ENCODE peak calls at places on chromosomes 13 and 19, in ten cellular contexts. J, N, U, W, H, D, M, Q, B and A are unnamed samples.
A peak's percentile ranks its signal among the peaks of the same experiment; 100 is the strongest.

GRCh38 chr13:44052843-44053607 is 173.3 kb downstream of the LACC1 start:
- DNase-seq in J (no peak), N (peak; percentile 39), U (peak; percentile 76), W (no peak), H (peak; percentile 39), D (peak; percentile 49), M (no peak), Q (peak; percentile 79), B (no peak), A (no peak)

GRCh38 chr13:84121456-84121855 is 239.2 kb upstream of the SLITRK1 start:
- DNase-seq in J (no peak), N (no peak), U (no peak), W (no peak), H (no peak), D (no peak), M (no peak), Q (peak; percentile 6), B (no peak), A (no peak)

GRCh38 chr19:38513762-38514167 is 80.3 kb downstream of the RYR1 start:
- DNase-seq in J (no peak), N (no peak), U (no peak), W (no peak), H (no peak), D (no peak), M (no peak), Q (no peak), B (no peak), A (no peak)

GRCh38 chr19:3046621-3047306 is 15.5 kb downstream of the TLE5 start:
- DNase-seq in J (peak; percentile 44), N (peak; percentile 75), U (peak; percentile 91), W (no peak), H (peak; percentile 87), D (peak; percentile 89), M (no peak), Q (no peak), B (no peak), A (no peak)

GRCh38 chr13:38821753-38822551 is 135.1 kb downstream of the FREM2 start:
- DNase-seq in J (no peak), N (no peak), U (no peak), W (no peak), H (no peak), D (no peak), M (no peak), Q (no peak), B (no peak), A (no peak)

GRCh38 chr13:20197361-20197834 is 4.7 kb upstream of the GJB2 start:
- DNase-seq in J (no peak), N (no peak), U (no peak), W (no peak), H (no peak), D (no peak), M (no peak), Q (no peak), B (peak; percentile 26), A (no peak)

GRCh38 chr19:12244370-12244769 is 50.3 kb downstream of the ZNF44 start:
- DNase-seq in J (no peak), N (no peak), U (no peak), W (no peak), H (no peak), D (no peak), M (no peak), Q (no peak), B (no peak), A (no peak)

GRCh38 chr13:40812724-40813445 is 23.5 kb downstream of the SLC25A15 start:
- DNase-seq in J (no peak), N (no peak), U (no peak), W (no peak), H (no peak), D (no peak), M (no peak), Q (peak; percentile 27), B (no peak), A (no peak)

GRCh38 chr13:75908137-75908536 is 272.0 kb downstream of the LMO7 start:
- DNase-seq in J (peak; percentile 12), N (peak; percentile 14), U (no peak), W (peak; percentile 21), H (no peak), D (peak; percentile 44), M (no peak), Q (no peak), B (no peak), A (no peak)

GRCh38 chr19:19418548-19419260 is 13.2 kb downstream of the GATAD2A start:
- DNase-seq in J (no peak), N (no peak), U (no peak), W (no peak), H (no peak), D (no peak), M (no peak), Q (no peak), B (no peak), A (no peak)

GRCh38 chr13:49369876-49370275 is 74.0 kb downstream of the CAB39L start:
- DNase-seq in J (no peak), N (no peak), U (no peak), W (no peak), H (no peak), D (no peak), M (no peak), Q (no peak), B (no peak), A (no peak)

DNA sequence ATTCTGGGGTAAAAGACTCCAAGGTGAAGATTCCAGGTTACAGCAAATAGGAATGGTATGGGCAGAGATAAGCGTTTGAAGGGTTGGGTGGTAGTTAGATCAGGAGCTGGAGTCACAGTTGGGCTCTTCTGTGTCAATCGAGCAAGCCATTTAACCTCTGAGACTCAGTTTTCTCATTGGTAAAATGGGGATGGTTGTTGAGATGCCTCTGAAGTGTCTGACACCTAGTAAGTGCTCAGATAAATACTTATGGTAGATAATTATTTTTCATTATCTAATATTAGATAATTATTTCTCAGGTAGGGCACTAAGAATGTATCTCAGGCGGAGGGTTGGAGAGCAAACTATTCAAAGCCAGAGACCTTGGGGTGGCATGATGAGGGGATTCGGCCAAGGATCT is 7.8 kb downstream of the LTBP4 start:
- DNase-seq in J (no peak), N (no peak), U (no peak), W (no peak), H (no peak), D (peak; percentile 6), M (no peak), Q (no peak), B (no peak), A (no peak)
- H3K4me3 ChIP-seq in J (no peak overlapping the region), N (no peak overlapping the region), U (peak overlapping the region; percentile 75), W (peak overlapping the region; percentile 52), H (no peak overlapping the region), D (no peak overlapping the region), M (peak overlapping the region; percentile 76), Q (no peak overlapping the region), B (peak overlapping the region; percentile 61), A (peak overlapping the region; percentile 29)

GRCh38 chr19:35847911-35848310 is 4.4 kb downstream of the NPHS1 start:
- DNase-seq in J (no peak), N (no peak), U (no peak), W (no peak), H (no peak), D (no peak), M (no peak), Q (no peak), B (no peak), A (no peak)
- H3K27me3 ChIP-seq in J (peaks cover 97% of the 10 kb centered on the region), N (peaks cover 26% of the 10 kb centered on the region), U (peaks cover 78% of the 10 kb centered on the region), W (peaks cover 20% of the 10 kb centered on the region), H (no peaks in the 10 kb centered on the region), D (no peaks in the 10 kb centered on the region), M (peaks cover 3% of the 10 kb centered on the region), Q (peaks cover 42% of the 10 kb centered on the region), B (peaks cover 32% of the 10 kb centered on the region), A (peaks cover 44% of the 10 kb centered on the region)

GRCh38 chr19:10815007-10815531 is 20.9 kb downstream of the TMED1 start:
- DNase-seq in J (no peak), N (no peak), U (no peak), W (no peak), H (no peak), D (no peak), M (no peak), Q (no peak), B (no peak), A (no peak)

GRCh38 chr19:10817291-10818038 is 18.5 kb downstream of the TMED1 start:
- DNase-seq in J (peak; percentile 49), N (peak; percentile 86), U (peak; percentile 46), W (peak; percentile 45), H (peak; percentile 80), D (peak; percentile 81), M (no peak), Q (peak; percentile 91), B (no peak), A (no peak)

GRCh38 chr19:10818306-10819123 is 17.5 kb downstream of the TMED1 start:
- DNase-seq in J (no peak), N (no peak), U (peak; percentile 35), W (no peak), H (no peak), D (peak; percentile 34), M (no peak), Q (no peak), B (no peak), A (no peak)

GRCh38 chr19:10815969-10816635 is 19.9 kb downstream of the TMED1 start:
- DNase-seq in J (no peak), N (no peak), U (peak; percentile 43), W (no peak), H (no peak), D (no peak), M (no peak), Q (no peak), B (no peak), A (no peak)

DNA sequence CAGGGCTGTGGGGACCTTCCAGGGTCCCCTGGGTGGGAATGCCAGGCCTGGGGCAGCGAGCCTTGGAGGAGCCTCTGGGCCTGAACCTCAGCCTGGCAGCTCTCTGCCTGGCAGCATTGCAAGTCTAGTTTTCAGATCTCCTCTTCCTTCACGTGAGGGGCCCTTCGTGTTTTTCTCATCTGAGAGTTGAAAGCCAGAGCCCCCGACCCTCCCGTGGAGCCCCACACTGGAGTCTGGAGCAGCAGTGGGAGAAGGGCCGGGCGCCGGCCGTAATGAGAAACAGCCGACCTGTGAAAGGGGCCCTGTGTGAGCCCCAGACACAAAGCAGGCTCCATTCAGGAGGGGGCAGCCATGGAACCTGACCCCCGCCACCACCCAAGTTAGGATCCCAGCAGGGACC is 19.3 kb downstream of the TMED1 start:
- DNase-seq in J (no peak), N (no peak), U (peak; percentile 24), W (no peak), H (no peak), D (peak; percentile 34), M (no peak), Q (no peak), B (no peak), A (no peak)
- H3K27ac ChIP-seq in J (peak overlapping the region; percentile 76), N (peak overlapping the region; percentile 84), U (no peak overlapping the region), W (peak overlapping the region; percentile 65), H (peak overlapping the region; percentile 86), D (no peak overlapping the region), M (no peak overlapping the region), Q (peak overlapping the region; percentile 88), B (no peak overlapping the region), A (no peak overlapping the region)

GRCh38 chr13:34721631-34722144 is 220.4 kb upstream of the NBEA start:
- DNase-seq in J (no peak), N (no peak), U (no peak), W (no peak), H (no peak), D (no peak), M (no peak), Q (no peak), B (no peak), A (no peak)
- H3K4me3 ChIP-seq in J (no peak overlapping the region), N (no peak overlapping the region), U (no peak overlapping the region), W (no peak overlapping the region), H (no peak overlapping the region), D (no peak overlapping the region), M (no peak overlapping the region), Q (no peak overlapping the region), B (no peak overlapping the region), A (no peak overlapping the region)